ENCODE peak calls at places on chromosomes 13 and 19, in six cellular contexts. W, A, J, Y, X and U are unnamed samples.
A peak's percentile ranks its signal among the peaks of the same experiment; 100 is the strongest.

GRCh38 chr19:18610556-18611326 is 1.9 kb upstream of the TMEM59L start:
- DNase-seq in A (no peak), J (no peak), W (no peak), Y (no peak), X (no peak), U (no peak)

GRCh38 chr13:88736026-88736425 is 1064.9 kb downstream of the SLITRK5 start:
- DNase-seq in A (no peak), W (no peak), X (no peak), Y (no peak), J (no peak), U (no peak)

GRCh38 chr13:99307247-99307646 is at the start of gene GPR183:
- DNase-seq in W (peak; percentile 50), X (no peak), A (no peak), J (peak; percentile 43), Y (no peak), U (peak; percentile 25)

GRCh38 chr19:53308339-53308811 is 25.2 kb upstream of the ZNF845 start:
- DNase-seq in X (peak; percentile 8), J (no peak), W (no peak), Y (no peak), A (no peak), U (no peak)

GRCh38 chr19:45848922-45849321 is 14.0 kb downstream of the SYMPK start:
- DNase-seq in A (no peak), Y (no peak), X (no peak), J (no peak), W (no peak), U (no peak)

GRCh38 chr13:48624016-48624415 is 29.7 kb upstream of the CYSLTR2 start:
- DNase-seq in A (no peak), X (no peak), W (no peak), J (no peak), Y (no peak), U (no peak)

GRCh38 chr19:15280915-15281683 is 48.9 kb upstream of the EPHX3 start:
- DNase-seq in Y (peak; percentile 75), A (no peak), X (peak; percentile 63), J (peak; percentile 89), W (peak; percentile 86), U (no peak)

GRCh38 chr13:27283906-27284523 is 13.4 kb downstream of the RASL11A start:
- DNase-seq in J (no peak), X (peak; percentile 46), A (no peak), Y (no peak), W (no peak), U (no peak)

GRCh38 chr13:94224670-94225069 is 254.8 kb downstream of the DCT start:
- DNase-seq in X (no peak), J (no peak), Y (no peak), A (no peak), W (no peak), U (no peak)

GRCh38 chr19:16868423-16869130 is 20.2 kb upstream of the F2RL3 start:
- DNase-seq in W (no peak), A (no peak), J (no peak), Y (no peak), X (no peak), U (no peak)

GRCh38 chr19:36103842-36104552 is 6.9 kb upstream of the OVOL3 start:
- DNase-seq in J (peak; percentile 30), Y (no peak), A (no peak), X (peak; percentile 61), W (peak; percentile 25), U (no peak)

GRCh38 chr13:33490461-33491327 is 205.1 kb upstream of the STARD13 start:
- DNase-seq in Y (no peak), X (no peak), J (no peak), A (no peak), W (no peak), U (no peak)

GRCh38 chr19:46408611-46409039 is 4.7 kb downstream of the CCDC8 start:
- DNase-seq in W (no peak), J (peak; percentile 28), Y (peak; percentile 25), A (peak; percentile 75), X (no peak), U (no peak)

GRCh38 chr13:71912524-71912923 is 45.5 kb upstream of the DACH1 start:
- DNase-seq in J (peak; percentile 1), W (peak; percentile 53), A (no peak), Y (no peak), X (no peak), U (no peak)

GRCh38 chr19:34480971-34481821 is at the start of gene WTIP:
- DNase-seq in J (peak; percentile 88), W (peak; percentile 94), Y (peak; percentile 43), X (peak; percentile 20), A (peak; percentile 28), U (no peak)

GRCh38 chr13:109744512-109745051 is 41.8 kb downstream of the IRS2 start:
- DNase-seq in X (peak; percentile 12), Y (peak; percentile 67), J (peak; percentile 92), A (no peak), W (peak; percentile 57), U (no peak)

GRCh38 chr19:35509861-35510625 is 3.4 kb downstream of the DMKN start:
- DNase-seq in W (peak; percentile 21), Y (peak; percentile 66), J (peak; percentile 22), X (peak; percentile 95), A (no peak), U (peak; percentile 57)

GRCh38 chr19:41918653-41919244 is 9.5 kb downstream of the ERFL start:
- DNase-seq in A (no peak), J (no peak), W (peak; percentile 62), X (no peak), Y (no peak), U (no peak)